ENCODE peak calls at places on chromosomes 4 and X, in nine cellular contexts. One of them, this sample, is unnamed.

GRCh38 chr4:85084371-85085170 is 118.1 kb upstream of the WDFY3 start:
- DNase-seq in EL: peak; percentile 64
- DNase-seq in psoas muscle: no peak
- DNase-seq in activated naive CD4-positive, alpha-beta T cell: no peak
- DNase-seq in NCI-H1436: peak; percentile 78
- DNase-seq in stimulated activated CD8-positive, alpha-beta memory T cell treated with anti-CD3 and anti-CD28 coated beads, Interleukin-2, amount 100 ng/mL, for 48 hours: no peak
- DNase-seq in amygdala: peak; percentile 21
- DNase-seq in gastrocnemius medialis: no peak
- DNase-seq in HS-5: peak; percentile 26
- DNase-seq in this sample: no peak

GRCh38 chr4:103091601-103092223 is 7.9 kb downstream of the BDH2 start:
- DNase-seq in psoas muscle: no peak
- DNase-seq in gastrocnemius medialis: no peak
- DNase-seq in NCI-H1436: peak; percentile 81
- DNase-seq in stimulated activated CD8-positive, alpha-beta memory T cell treated with anti-CD3 and anti-CD28 coated beads, Interleukin-2, amount 100 ng/mL, for 48 hours: no peak
- DNase-seq in amygdala: peak; percentile 63
- DNase-seq in HS-5: peak; percentile 47
- DNase-seq in activated naive CD4-positive, alpha-beta T cell: no peak
- DNase-seq in EL: peak; percentile 71
- DNase-seq in this sample: peak; percentile 43

GRCh38 chr4:98113005-98113404 is 30.3 kb downstream of the STPG2 start:
- DNase-seq in HS-5: no peak
- DNase-seq in stimulated activated CD8-positive, alpha-beta memory T cell treated with anti-CD3 and anti-CD28 coated beads, Interleukin-2, amount 100 ng/mL, for 48 hours: no peak
- DNase-seq in gastrocnemius medialis: no peak
- DNase-seq in EL: peak; percentile 18
- DNase-seq in NCI-H1436: peak; percentile 0
- DNase-seq in amygdala: peak; percentile 5
- DNase-seq in activated naive CD4-positive, alpha-beta T cell: no peak
- DNase-seq in psoas muscle: no peak
- DNase-seq in this sample: peak; percentile 1

GRCh38 chrX:267771-268261 is 13.4 kb upstream of the PLCXD1 start:
- DNase-seq in activated naive CD4-positive, alpha-beta T cell: no peak
- DNase-seq in psoas muscle: peak; percentile 27
- DNase-seq in NCI-H1436: no peak
- DNase-seq in HS-5: no peak
- DNase-seq in stimulated activated CD8-positive, alpha-beta memory T cell treated with anti-CD3 and anti-CD28 coated beads, Interleukin-2, amount 100 ng/mL, for 48 hours: no peak
- DNase-seq in amygdala: no peak
- DNase-seq in gastrocnemius medialis: peak; percentile 6
- DNase-seq in EL: no peak
- DNase-seq in this sample: no peak

GRCh38 chr4:153519677-153520076 is 53.5 kb downstream of the TMEM131L start:
- DNase-seq in amygdala: no peak
- DNase-seq in gastrocnemius medialis: no peak
- DNase-seq in stimulated activated CD8-positive, alpha-beta memory T cell treated with anti-CD3 and anti-CD28 coated beads, Interleukin-2, amount 100 ng/mL, for 48 hours: no peak
- DNase-seq in EL: no peak
- DNase-seq in HS-5: no peak
- DNase-seq in activated naive CD4-positive, alpha-beta T cell: no peak
- DNase-seq in psoas muscle: no peak
- DNase-seq in NCI-H1436: no peak
- DNase-seq in this sample: no peak

GRCh38 chr4:7335363-7336066 is 99.2 kb downstream of the PSAPL1 start:
- DNase-seq in psoas muscle: peak; percentile 80
- DNase-seq in HS-5: no peak
- DNase-seq in activated naive CD4-positive, alpha-beta T cell: peak; percentile 12
- DNase-seq in EL: peak; percentile 38
- DNase-seq in gastrocnemius medialis: peak; percentile 38
- DNase-seq in stimulated activated CD8-positive, alpha-beta memory T cell treated with anti-CD3 and anti-CD28 coated beads, Interleukin-2, amount 100 ng/mL, for 48 hours: peak; percentile 60
- DNase-seq in amygdala: no peak
- DNase-seq in NCI-H1436: no peak
- DNase-seq in this sample: no peak

GRCh38 chr4:48708610-48709009 is 71.5 kb downstream of the FRYL start:
- DNase-seq in gastrocnemius medialis: no peak
- DNase-seq in NCI-H1436: no peak
- DNase-seq in amygdala: no peak
- DNase-seq in HS-5: no peak
- DNase-seq in EL: no peak
- DNase-seq in stimulated activated CD8-positive, alpha-beta memory T cell treated with anti-CD3 and anti-CD28 coated beads, Interleukin-2, amount 100 ng/mL, for 48 hours: no peak
- DNase-seq in activated naive CD4-positive, alpha-beta T cell: no peak
- DNase-seq in psoas muscle: no peak
- DNase-seq in this sample: no peak

GRCh38 chr4:24163314-24163713 is 273.5 kb upstream of the PPARGC1A start:
- DNase-seq in NCI-H1436: no peak
- DNase-seq in HS-5: no peak
- DNase-seq in stimulated activated CD8-positive, alpha-beta memory T cell treated with anti-CD3 and anti-CD28 coated beads, Interleukin-2, amount 100 ng/mL, for 48 hours: no peak
- DNase-seq in amygdala: no peak
- DNase-seq in psoas muscle: no peak
- DNase-seq in activated naive CD4-positive, alpha-beta T cell: no peak
- DNase-seq in gastrocnemius medialis: no peak
- DNase-seq in EL: no peak
- DNase-seq in this sample: no peak

GRCh38 chrX:33970028-33970932 is 161.8 kb downstream of the FAM47A start:
- DNase-seq in activated naive CD4-positive, alpha-beta T cell: no peak
- DNase-seq in stimulated activated CD8-positive, alpha-beta memory T cell treated with anti-CD3 and anti-CD28 coated beads, Interleukin-2, amount 100 ng/mL, for 48 hours: no peak
- DNase-seq in HS-5: no peak
- DNase-seq in psoas muscle: peak; percentile 34
- DNase-seq in amygdala: no peak
- DNase-seq in EL: no peak
- DNase-seq in NCI-H1436: peak; percentile 31
- DNase-seq in gastrocnemius medialis: peak; percentile 51
- DNase-seq in this sample: no peak

GRCh38 chrX:39152106-39152649 is 350.9 kb downstream of the MID1IP1 start:
- DNase-seq in psoas muscle: peak; percentile 60
- DNase-seq in HS-5: no peak
- DNase-seq in amygdala: no peak
- DNase-seq in stimulated activated CD8-positive, alpha-beta memory T cell treated with anti-CD3 and anti-CD28 coated beads, Interleukin-2, amount 100 ng/mL, for 48 hours: peak; percentile 33
- DNase-seq in gastrocnemius medialis: peak; percentile 26
- DNase-seq in activated naive CD4-positive, alpha-beta T cell: no peak
- DNase-seq in EL: no peak
- DNase-seq in NCI-H1436: peak; percentile 85
- DNase-seq in this sample: no peak

GRCh38 chrX:21056636-21057035 is 317.6 kb upstream of the CNKSR2 start:
- DNase-seq in EL: peak; percentile 1
- DNase-seq in amygdala: no peak
- DNase-seq in gastrocnemius medialis: no peak
- DNase-seq in psoas muscle: no peak
- DNase-seq in HS-5: peak; percentile 15
- DNase-seq in NCI-H1436: no peak
- DNase-seq in stimulated activated CD8-positive, alpha-beta memory T cell treated with anti-CD3 and anti-CD28 coated beads, Interleukin-2, amount 100 ng/mL, for 48 hours: no peak
- DNase-seq in activated naive CD4-positive, alpha-beta T cell: no peak
- DNase-seq in this sample: no peak

GRCh38 chr4:7753931-7754465 is 185.7 kb downstream of the AFAP1 start:
- DNase-seq in gastrocnemius medialis: no peak
- DNase-seq in HS-5: no peak
- DNase-seq in EL: no peak
- DNase-seq in psoas muscle: no peak
- DNase-seq in amygdala: no peak
- DNase-seq in stimulated activated CD8-positive, alpha-beta memory T cell treated with anti-CD3 and anti-CD28 coated beads, Interleukin-2, amount 100 ng/mL, for 48 hours: no peak
- DNase-seq in activated naive CD4-positive, alpha-beta T cell: no peak
- DNase-seq in NCI-H1436: no peak
- DNase-seq in this sample: no peak

GRCh38 chrX:7444967-7445366 is 297.0 kb upstream of the PUDP start:
- DNase-seq in NCI-H1436: no peak
- DNase-seq in EL: peak; percentile 0
- DNase-seq in psoas muscle: no peak
- DNase-seq in stimulated activated CD8-positive, alpha-beta memory T cell treated with anti-CD3 and anti-CD28 coated beads, Interleukin-2, amount 100 ng/mL, for 48 hours: no peak
- DNase-seq in activated naive CD4-positive, alpha-beta T cell: no peak
- DNase-seq in amygdala: no peak
- DNase-seq in HS-5: no peak
- DNase-seq in gastrocnemius medialis: no peak
- DNase-seq in this sample: no peak

GRCh38 chrX:16138108-16138427 is 14.7 kb downstream of the GRPR start:
- DNase-seq in activated naive CD4-positive, alpha-beta T cell: no peak
- DNase-seq in stimulated activated CD8-positive, alpha-beta memory T cell treated with anti-CD3 and anti-CD28 coated beads, Interleukin-2, amount 100 ng/mL, for 48 hours: no peak
- DNase-seq in psoas muscle: no peak
- DNase-seq in EL: no peak
- DNase-seq in amygdala: no peak
- DNase-seq in NCI-H1436: no peak
- DNase-seq in gastrocnemius medialis: no peak
- DNase-seq in HS-5: no peak
- DNase-seq in this sample: no peak

GRCh38 chr4:116531870-116532269 is 553.5 kb downstream of the TRAM1L1 start:
- DNase-seq in NCI-H1436: no peak
- DNase-seq in activated naive CD4-positive, alpha-beta T cell: no peak
- DNase-seq in amygdala: no peak
- DNase-seq in stimulated activated CD8-positive, alpha-beta memory T cell treated with anti-CD3 and anti-CD28 coated beads, Interleukin-2, amount 100 ng/mL, for 48 hours: no peak
- DNase-seq in EL: no peak
- DNase-seq in psoas muscle: no peak
- DNase-seq in gastrocnemius medialis: no peak
- DNase-seq in HS-5: no peak
- DNase-seq in this sample: no peak

GRCh38 chr4:88283661-88284377 is 542 bp downstream of the PPM1K start:
- DNase-seq in HS-5: no peak
- DNase-seq in psoas muscle: peak; percentile 82
- DNase-seq in stimulated activated CD8-positive, alpha-beta memory T cell treated with anti-CD3 and anti-CD28 coated beads, Interleukin-2, amount 100 ng/mL, for 48 hours: peak; percentile 45
- DNase-seq in gastrocnemius medialis: peak; percentile 54
- DNase-seq in EL: peak; percentile 70
- DNase-seq in amygdala: no peak
- DNase-seq in activated naive CD4-positive, alpha-beta T cell: peak; percentile 32
- DNase-seq in NCI-H1436: no peak
- DNase-seq in this sample: peak; percentile 27

GRCh38 chrX:43655151-43655676 is 885 bp upstream of the MAOA start:
- DNase-seq in HS-5: no peak
- DNase-seq in psoas muscle: peak; percentile 69
- DNase-seq in EL: peak; percentile 43
- DNase-seq in gastrocnemius medialis: peak; percentile 55
- DNase-seq in activated naive CD4-positive, alpha-beta T cell: no peak
- DNase-seq in amygdala: no peak
- DNase-seq in stimulated activated CD8-positive, alpha-beta memory T cell treated with anti-CD3 and anti-CD28 coated beads, Interleukin-2, amount 100 ng/mL, for 48 hours: no peak
- DNase-seq in NCI-H1436: no peak
- DNase-seq in this sample: no peak

This sample was measured in NCI-H526 treated with DMSO at 0.1 percent for 48 hours.